ENCODE peak calls at places on chromosomes 16 and 17, in four cellular contexts. R, Z, A and B are unnamed samples.

GRCh38 chr16:74201561-74201960 is 95.1 kb upstream of the PSMD7 start:
- DNase-seq in R (no peak), Z (no peak), A (no peak), B (no peak)

GRCh38 chr16:67357561-67357960 is 30.9 kb downstream of the LRRC36 start:
- DNase-seq in R (no peak), Z (no peak), A (no peak), B (no peak)

GRCh38 chr17:28570716-28571254 is 539 bp downstream of the PIGS start:
- DNase-seq in R (no peak), Z (peak; percentile 60), A (no peak), B (no peak)

GRCh38 chr16:19783363-19783762 is 65.3 kb downstream of the IQCK start:
- DNase-seq in R (no peak), Z (no peak), A (no peak), B (no peak)

GRCh38 chr17:82974136-82974952 is 105.1 kb upstream of the METRNL start:
- DNase-seq in R (no peak), Z (no peak), A (no peak), B (no peak)

GRCh38 chr16:588889-589657 is 793 bp upstream of the RAB40C start:
- DNase-seq in R (peak; percentile 98), Z (peak; percentile 99), A (peak; percentile 97), B (peak; percentile 97)

GRCh38 chr16:50308237-50308965 is 42.0 kb downstream of the ADCY7 start:
- DNase-seq in R (no peak), Z (no peak), A (no peak), B (no peak)

GRCh38 chr16:68367034-68367433 is 56.2 kb downstream of the PRMT7 start:
- DNase-seq in R (no peak), Z (no peak), A (peak; percentile 48), B (peak; percentile 36)

GRCh38 chr17:49850772-49851386 is 3.0 kb upstream of the TAC4 start:
- DNase-seq in R (no peak), Z (peak; percentile 60), A (peak; percentile 22), B (peak; percentile 72)

GRCh38 chr16:1444730-1445517 is 568 bp upstream of the CCDC154 start:
- DNase-seq in R (no peak), Z (no peak), A (no peak), B (no peak)

GRCh38 chr17:40905370-40905769 is 20.3 kb upstream of the KRT20 start:
- DNase-seq in R (no peak), Z (no peak), A (no peak), B (no peak)

GRCh38 chr17:29927546-29927945 is 2.5 kb downstream of the SSH2 start:
- DNase-seq in R (no peak), Z (no peak), A (peak; percentile 47), B (no peak)

GRCh38 chr17:8556074-8556473 is 74.5 kb downstream of the MYH10 start:
- DNase-seq in R (no peak), Z (no peak), A (no peak), B (no peak)

GRCh38 chr17:68061512-68062313 is 26.2 kb downstream of the KPNA2 start:
- DNase-seq in R (no peak), Z (no peak), A (peak; percentile 36), B (no peak)

GRCh38 chr17:19411641-19412040 is 609 bp downstream of the RNF112 start:
- DNase-seq in R (no peak), Z (no peak), A (no peak), B (no peak)

GRCh38 chr17:50986989-50987660 is 121.0 kb upstream of the TOB1 start:
- DNase-seq in R (no peak), Z (no peak), A (peak; percentile 9), B (no peak)

GRCh38 chr17:61235001-61235820 is 164.4 kb upstream of the TBX2 start:
- DNase-seq in R (no peak), Z (no peak), A (no peak), B (no peak)

GRCh38 chr16:69566437-69567030 is 768 bp downstream of the NFAT5 start:
- DNase-seq in R (peak; percentile 77), Z (peak; percentile 75), A (peak; percentile 75), B (peak; percentile 43)

GRCh38 chr16:72845322-72846020 is 202.5 kb downstream of the ZFHX3 start:
- DNase-seq in R (no peak), Z (no peak), A (no peak), B (no peak)

GRCh38 chr16:49986351-49987124 is 38.5 kb upstream of the CNEP1R1 start:
- DNase-seq in R (peak; percentile 7), Z (no peak), A (peak; percentile 41), B (no peak)

GRCh38 chr16:64579712-64580111 is 542.2 kb downstream of the CDH11 start:
- DNase-seq in R (no peak), Z (no peak), A (no peak), B (no peak)

GRCh38 chr16:8931864-8932263 is 31.8 kb downstream of the USP7 start:
- DNase-seq in R (peak; percentile 65), Z (no peak), A (peak; percentile 77), B (peak; percentile 54)

GRCh38 chr16:75908301-75908700 is 182.0 kb upstream of the CPHXL start:
- DNase-seq in R (no peak), Z (no peak), A (no peak), B (no peak)

GRCh38 chr16:35377142-35377541 is 1917.7 kb downstream of the TP53TG3F start:
- DNase-seq in R (no peak), Z (no peak), A (no peak), B (no peak)

GRCh38 chr16:17696696-17697095 is 225.9 kb upstream of the XYLT1 start:
- DNase-seq in R (no peak), Z (no peak), A (no peak), B (no peak)

GRCh38 chr16:14284930-14285541 is 213.9 kb downstream of the MRTFB start:
- DNase-seq in R (no peak), Z (peak; percentile 85), A (peak; percentile 76), B (no peak)

GRCh38 chr17:42535400-42536047 is 517 bp upstream of the NAGLU start:
- DNase-seq in R (no peak), Z (no peak), A (no peak), B (no peak)

GRCh38 chr17:42530952-42531454 is 5.0 kb upstream of the NAGLU start:
- DNase-seq in R (no peak), Z (peak; percentile 41), A (no peak), B (no peak)

GRCh38 chr17:42529054-42529453 is 7.0 kb upstream of the NAGLU start:
- DNase-seq in R (no peak), Z (no peak), A (no peak), B (no peak)

GRCh38 chr17:42527932-42528331 is 8.1 kb upstream of the NAGLU start:
- DNase-seq in R (no peak), Z (no peak), A (no peak), B (no peak)

DNA sequence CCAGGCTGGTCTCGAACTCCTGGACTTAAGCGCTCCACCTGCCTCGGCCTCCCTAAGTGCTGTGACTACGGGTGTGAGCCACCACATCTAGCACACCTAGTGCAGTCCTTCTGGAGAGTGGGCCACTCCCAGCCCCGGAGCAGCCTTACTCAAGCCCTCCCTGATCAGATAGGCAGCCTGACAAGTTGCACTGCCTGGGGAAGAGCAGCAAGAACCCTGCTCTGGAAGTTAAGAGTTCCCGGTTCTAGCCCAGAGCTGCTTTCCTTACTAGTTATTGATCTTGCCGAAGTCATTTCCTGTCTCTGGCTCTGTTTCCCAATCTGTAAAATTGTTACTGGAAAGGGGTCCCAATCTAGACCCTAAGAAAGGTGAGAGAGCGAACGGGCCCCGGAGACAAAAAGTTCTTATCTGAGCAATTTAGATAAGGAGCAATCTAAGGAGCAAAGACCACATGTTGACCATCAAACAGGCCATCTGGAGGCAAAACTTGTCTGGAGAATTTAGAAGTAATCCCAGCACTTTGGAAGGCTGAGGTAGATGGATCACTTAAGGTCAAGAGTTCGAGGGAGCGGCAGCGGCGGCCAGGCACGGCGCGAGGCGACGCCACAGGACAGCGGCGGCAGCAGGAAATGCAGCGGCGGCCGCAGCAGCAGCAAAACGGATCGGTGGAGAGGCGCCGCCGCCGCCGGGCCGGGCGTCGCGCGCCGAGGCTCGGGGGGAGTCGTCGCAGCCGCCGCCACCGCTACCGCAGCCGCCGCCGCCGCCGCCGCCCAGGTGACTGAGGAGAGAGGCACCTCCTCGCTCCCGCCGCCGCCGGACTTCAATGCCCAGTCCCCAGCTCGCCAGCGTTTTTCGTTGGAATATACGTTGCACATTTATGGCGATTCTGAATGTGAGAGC is 4.3 kb upstream of the NAGLU start:
- DNase-seq in R (no peak), Z (peak; percentile 87), A (peak; percentile 48), B (peak; percentile 53)
- TF ChIP-seq CTCF in R (peak; percentile 56), Z (peak; percentile 45), A (peak; percentile 37), B (peak; percentile 27)

GRCh38 chr17:77285594-77286390 is 145.0 kb downstream of the SEC14L1 start:
- DNase-seq in R (peak; percentile 33), Z (peak; percentile 84), A (peak; percentile 95), B (no peak)
- H3K4me1 ChIP-seq in R (peaks cover 14% of the 10 kb centered on the region), Z (peaks cover 21% of the 10 kb centered on the region), A (peaks cover 47% of the 10 kb centered on the region), B (peaks cover 51% of the 10 kb centered on the region)

DNA sequence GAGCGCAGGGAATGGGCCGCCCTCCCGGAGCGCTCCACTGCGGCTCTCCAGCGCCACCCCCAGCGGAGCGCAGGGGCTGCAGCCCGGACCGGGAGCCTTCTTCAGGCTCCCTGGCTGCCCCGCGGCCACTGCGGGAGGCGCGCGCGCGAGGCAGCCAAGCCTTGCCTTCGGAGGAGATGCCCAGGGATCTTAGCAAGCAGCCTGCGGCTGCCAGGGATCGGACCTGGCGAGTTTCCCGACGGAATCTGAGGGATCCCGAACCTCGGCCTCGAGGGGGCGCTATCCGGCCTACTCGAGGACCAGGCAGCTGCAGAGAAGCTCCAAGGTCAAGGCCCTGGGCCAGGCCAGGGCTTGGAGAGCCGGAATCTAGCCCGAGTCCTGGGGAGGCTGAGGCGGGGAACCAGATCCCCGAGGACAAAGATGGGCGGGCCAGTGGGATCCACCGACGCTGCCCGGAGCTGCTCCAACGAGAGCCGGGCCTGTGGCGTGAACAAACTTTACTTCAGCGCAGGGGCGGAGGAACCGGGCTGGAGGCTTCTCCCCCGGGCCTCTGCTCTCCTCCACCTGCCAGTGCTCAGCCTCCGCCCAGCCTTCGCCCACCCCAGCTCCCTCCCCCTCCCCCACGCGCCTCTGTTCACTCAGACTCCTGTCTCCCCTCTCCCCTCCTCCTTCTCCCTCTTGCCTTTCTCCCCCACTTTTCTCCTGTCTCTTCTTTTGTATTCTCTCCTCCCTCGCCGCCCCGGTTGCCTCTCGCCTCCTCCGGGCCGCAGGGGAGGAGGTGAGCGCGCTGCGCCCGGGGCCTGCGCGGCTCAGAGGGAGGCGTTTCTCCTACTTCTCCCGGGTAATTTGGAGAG is at the start of gene IRX6:
- DNase-seq in R (peak; percentile 71), Z (no peak), A (peak; percentile 5), B (no peak)
- TF ChIP-seq CTCF in R (peak; percentile 54), Z (peak; percentile 21), A (peak; percentile 25), B (no peak)

GRCh38 chr16:85570735-85571562 is 42.2 kb upstream of the GSE1 start:
- DNase-seq in R (peak; percentile 27), Z (no peak), A (no peak), B (no peak)

GRCh38 chr16:85571563-85571812 is 41.6 kb upstream of the GSE1 start:
- DNase-seq in R (no peak), Z (no peak), A (no peak), B (no peak)

GRCh38 chr16:85569615-85570212 is 43.4 kb upstream of the GSE1 start:
- DNase-seq in R (no peak), Z (no peak), A (peak; percentile 82), B (peak; percentile 37)

GRCh38 chr16:85569039-85569614 is 44.0 kb upstream of the GSE1 start:
- DNase-seq in R (no peak), Z (no peak), A (no peak), B (no peak)

DNA sequence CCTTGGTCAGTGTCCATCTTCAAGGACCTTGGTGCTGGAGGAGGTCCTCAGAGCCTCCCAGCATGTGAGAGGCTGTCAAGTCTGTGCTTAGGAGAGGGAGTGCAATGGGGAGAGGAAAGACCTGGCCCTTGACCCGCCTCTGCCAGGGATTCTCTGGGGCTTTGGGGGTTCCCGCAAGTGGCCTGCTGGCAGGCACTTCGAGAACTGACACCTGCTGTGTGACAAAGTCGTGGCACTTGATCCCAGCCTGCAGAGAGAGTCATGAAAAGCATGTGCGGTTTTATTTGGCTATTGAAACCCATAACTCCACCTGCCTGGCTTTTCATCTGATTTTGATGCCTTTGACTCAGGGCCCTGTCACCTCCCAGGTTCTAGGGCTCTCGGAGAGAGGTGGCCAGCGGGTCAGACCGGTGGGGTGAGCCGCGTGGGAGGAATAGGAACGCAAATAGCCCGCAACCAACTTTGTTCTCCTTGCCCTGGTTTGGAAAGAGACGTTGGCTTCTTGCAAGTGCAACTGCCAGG is 42.8 kb upstream of the GSE1 start:
- DNase-seq in R (no peak), Z (no peak), A (no peak), B (no peak)
- H3K4me1 ChIP-seq in R (peaks cover 21% of the 10 kb centered on the region), Z (peaks cover 15% of the 10 kb centered on the region), A (peaks cover 66% of the 10 kb centered on the region), B (peaks cover 28% of the 10 kb centered on the region)